ENCODE peak calls at places on chromosomes 4 and X, in six cellular contexts. One of them, this sample, is unnamed. For H3K4me1, the result is how much of the 10 kb centered on the place peaks cover.

GRCh38 chrX:15758140-15758539 is 20.1 kb downstream of the CA5B start:
- DNase-seq in GM23248: no peak
- DNase-seq in H1: no peak
- DNase-seq in K562: no peak
- DNase-seq in OCI-LY7: no peak
- DNase-seq in spleen: no peak
- DNase-seq in this sample: no peak

GRCh38 chr4:108303488-108304177 is 134.9 kb upstream of the LEF1 start:
- DNase-seq in GM23248: no peak
- DNase-seq in H1: no peak
- DNase-seq in K562: no peak
- DNase-seq in OCI-LY7: no peak
- DNase-seq in spleen: no peak
- DNase-seq in this sample: no peak

GRCh38 chr4:77927991-77928925 is 65.6 kb downstream of the MRPL1 start:
- DNase-seq in GM23248: peak
- DNase-seq in H1: no peak
- DNase-seq in K562: no peak
- DNase-seq in OCI-LY7: no peak
- DNase-seq in spleen: no peak
- DNase-seq in this sample: no peak

GRCh38 chr4:168928346-168928745 is 81.7 kb downstream of the CBR4 start:
- DNase-seq in GM23248: no peak
- DNase-seq in H1: no peak
- DNase-seq in K562: no peak
- DNase-seq in OCI-LY7: no peak
- DNase-seq in spleen: no peak
- DNase-seq in this sample: no peak

GRCh38 chrX:82764521-82764920 is 743.6 kb upstream of the POU3F4 start:
- DNase-seq in GM23248: no peak
- DNase-seq in H1: no peak
- DNase-seq in K562: no peak
- DNase-seq in OCI-LY7: no peak
- DNase-seq in spleen: no peak
- DNase-seq in this sample: no peak

GRCh38 chr4:76930721-76931481 is 18.7 kb upstream of the SEPTIN11 start:
- DNase-seq in GM23248: no peak
- DNase-seq in H1: no peak
- DNase-seq in K562: no peak
- DNase-seq in OCI-LY7: no peak
- DNase-seq in spleen: no peak
- DNase-seq in this sample: no peak

GRCh38 chr4:176340871-176341685 is 21.3 kb downstream of the SPCS3 start:
- DNase-seq in GM23248: peak
- DNase-seq in H1: no peak
- DNase-seq in K562: peak
- DNase-seq in OCI-LY7: peak
- DNase-seq in spleen: no peak
- DNase-seq in this sample: no peak

GRCh38 chr4:8730159-8730558 is 137.6 kb downstream of the CPZ start:
- DNase-seq in GM23248: no peak
- DNase-seq in H1: no peak
- DNase-seq in K562: no peak
- DNase-seq in OCI-LY7: no peak
- DNase-seq in spleen: no peak
- DNase-seq in this sample: no peak

GRCh38 chrX:120145295-120145925 is 13.0 kb upstream of the RHOXF2 start:
- DNase-seq in GM23248: no peak
- DNase-seq in H1: no peak
- DNase-seq in K562: no peak
- DNase-seq in OCI-LY7: no peak
- DNase-seq in spleen: no peak
- DNase-seq in this sample: no peak
- H3K27ac ChIP-seq in GM23248: no peak
- H3K27ac ChIP-seq in H1: no peak
- H3K27ac ChIP-seq in K562: peak
- H3K27ac ChIP-seq in OCI-LY7: no peak
- H3K27ac ChIP-seq in spleen: no peak
- H3K27ac ChIP-seq in this sample: no peak

GRCh38 chr4:1079711-1080265 is 33.6 kb downstream of the RNF212 start:
- DNase-seq in GM23248: no peak
- DNase-seq in H1: no peak
- DNase-seq in K562: no peak
- DNase-seq in OCI-LY7: no peak
- DNase-seq in spleen: no peak
- DNase-seq in this sample: no peak
- H3K4me1 ChIP-seq in GM23248: under half
- H3K4me1 ChIP-seq in H1: under half
- H3K4me1 ChIP-seq in K562: under half
- H3K4me1 ChIP-seq in OCI-LY7: under half
- H3K4me1 ChIP-seq in spleen: under half
- H3K4me1 ChIP-seq in this sample: under half

GRCh38 chrX:2609431-2610238 is 81.5 kb upstream of the CD99 start:
- DNase-seq in GM23248: peak
- DNase-seq in H1: no peak
- DNase-seq in K562: no peak
- DNase-seq in OCI-LY7: peak
- DNase-seq in spleen: no peak
- DNase-seq in this sample: no peak

GRCh38 chrX:2608638-2609430 is 82.3 kb upstream of the CD99 start:
- DNase-seq in GM23248: peak
- DNase-seq in H1: peak
- DNase-seq in K562: peak
- DNase-seq in OCI-LY7: peak
- DNase-seq in spleen: peak
- DNase-seq in this sample: peak

GRCh38 chrX:2610246-2611170 is 80.6 kb upstream of the CD99 start:
- DNase-seq in GM23248: peak
- DNase-seq in H1: no peak
- DNase-seq in K562: no peak
- DNase-seq in OCI-LY7: no peak
- DNase-seq in spleen: no peak
- DNase-seq in this sample: no peak

DNA sequence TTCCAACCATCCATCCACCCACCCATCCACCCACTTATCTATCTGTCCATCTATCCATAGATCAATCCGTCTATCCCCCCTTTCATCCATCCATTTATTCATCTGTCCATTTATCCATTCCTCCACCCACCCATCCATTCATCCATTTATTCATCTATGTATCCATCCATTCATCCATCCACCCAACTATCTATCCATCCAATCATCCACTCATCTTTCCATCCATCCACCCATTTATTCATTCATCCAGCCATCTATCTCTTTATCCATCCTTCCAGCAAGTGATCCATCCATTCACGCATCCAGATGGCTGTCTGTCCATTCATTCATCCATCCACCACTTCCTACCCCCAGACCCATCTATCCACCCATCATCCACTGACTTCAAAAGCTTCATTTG is 84.0 kb upstream of the CD99 start:
- DNase-seq in GM23248: no peak
- DNase-seq in H1: no peak
- DNase-seq in K562: no peak
- DNase-seq in OCI-LY7: no peak
- DNase-seq in spleen: no peak
- DNase-seq in this sample: no peak
- H3K27ac ChIP-seq in GM23248: no peak
- H3K27ac ChIP-seq in H1: no peak
- H3K27ac ChIP-seq in K562: no peak
- H3K27ac ChIP-seq in OCI-LY7: no peak
- H3K27ac ChIP-seq in spleen: no peak
- H3K27ac ChIP-seq in this sample: no peak

DNA sequence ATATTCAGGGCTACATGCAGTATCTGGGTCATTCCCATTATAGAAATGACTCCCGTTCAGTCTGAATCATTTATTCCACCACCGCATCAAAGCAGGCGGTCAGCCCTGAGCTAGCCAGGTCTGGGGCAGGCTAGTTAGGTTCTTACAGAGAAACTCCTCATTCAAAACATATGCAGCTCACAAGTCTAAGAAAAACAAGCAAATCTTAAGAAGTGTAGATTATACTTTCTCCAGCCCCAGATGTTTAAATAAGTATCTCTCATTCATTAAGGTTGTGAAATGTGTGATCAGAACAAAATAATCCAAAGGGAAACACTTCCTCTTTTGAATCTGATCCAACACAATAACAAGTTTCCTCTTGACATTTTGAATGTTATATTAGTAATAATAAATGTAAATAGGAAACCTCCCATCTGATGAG is 441.9 kb downstream of the INPP4B start:
- DNase-seq in GM23248: peak
- DNase-seq in H1: no peak
- DNase-seq in K562: no peak
- DNase-seq in OCI-LY7: no peak
- DNase-seq in spleen: no peak
- DNase-seq in this sample: no peak
- H3K4me1 ChIP-seq in GM23248: half or more
- H3K4me1 ChIP-seq in H1: under half
- H3K4me1 ChIP-seq in K562: under half
- H3K4me1 ChIP-seq in OCI-LY7: under half
- H3K4me1 ChIP-seq in spleen: under half
- H3K4me1 ChIP-seq in this sample: half or more

DNA sequence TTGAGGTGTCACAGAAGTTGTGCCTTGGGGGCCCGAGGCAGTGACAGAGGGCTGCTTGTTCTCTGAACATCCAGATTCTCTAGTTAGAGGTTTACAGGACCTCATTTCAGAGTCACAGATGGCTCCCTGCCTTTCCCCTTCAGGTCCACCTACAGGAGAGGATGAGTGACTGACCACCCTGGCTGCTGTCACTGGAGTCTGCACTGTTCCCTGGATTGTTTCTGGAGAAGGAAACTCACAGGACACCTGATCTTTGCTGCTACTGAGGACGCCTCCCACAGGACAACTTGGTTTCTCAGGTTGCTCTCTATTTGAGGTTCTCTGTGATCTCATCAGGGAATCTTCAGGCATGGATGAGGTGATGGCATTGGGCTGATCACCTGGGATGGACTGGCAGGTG is 58.3 kb downstream of the GPRIN3 start:
- DNase-seq in GM23248: no peak
- DNase-seq in H1: no peak
- DNase-seq in K562: no peak
- DNase-seq in OCI-LY7: no peak
- DNase-seq in spleen: no peak
- DNase-seq in this sample: no peak
- H3K27ac ChIP-seq in GM23248: no peak
- H3K27ac ChIP-seq in H1: no peak
- H3K27ac ChIP-seq in K562: no peak
- H3K27ac ChIP-seq in OCI-LY7: no peak
- H3K27ac ChIP-seq in spleen: no peak
- H3K27ac ChIP-seq in this sample: no peak

GRCh38 chrX:40148189-40148438 is 50.4 kb upstream of the BCOR start:
- DNase-seq in GM23248: no peak
- DNase-seq in H1: no peak
- DNase-seq in K562: peak
- DNase-seq in OCI-LY7: no peak
- DNase-seq in spleen: no peak
- DNase-seq in this sample: no peak

GRCh38 chrX:40149286-40150175 is 51.8 kb upstream of the BCOR start:
- DNase-seq in GM23248: no peak
- DNase-seq in H1: no peak
- DNase-seq in K562: no peak
- DNase-seq in OCI-LY7: no peak
- DNase-seq in spleen: no peak
- DNase-seq in this sample: no peak

GRCh38 chrX:40150503-40150902 is 52.7 kb upstream of the BCOR start:
- DNase-seq in GM23248: no peak
- DNase-seq in H1: no peak
- DNase-seq in K562: no peak
- DNase-seq in OCI-LY7: peak
- DNase-seq in spleen: no peak
- DNase-seq in this sample: no peak

GRCh38 chrX:40147399-40148188 is 49.8 kb upstream of the BCOR start:
- DNase-seq in GM23248: no peak
- DNase-seq in H1: no peak
- DNase-seq in K562: no peak
- DNase-seq in OCI-LY7: no peak
- DNase-seq in spleen: no peak
- DNase-seq in this sample: no peak

GRCh38 chrX:40148439-40149285 is 50.9 kb upstream of the BCOR start:
- DNase-seq in GM23248: no peak
- DNase-seq in H1: no peak
- DNase-seq in K562: peak
- DNase-seq in OCI-LY7: peak
- DNase-seq in spleen: peak
- DNase-seq in this sample: no peak
- H3K4me1 ChIP-seq in GM23248: under half
- H3K4me1 ChIP-seq in H1: under half
- H3K4me1 ChIP-seq in K562: under half
- H3K4me1 ChIP-seq in OCI-LY7: half or more
- H3K4me1 ChIP-seq in spleen: half or more
- H3K4me1 ChIP-seq in this sample: under half

GRCh38 chrX:23782863-23783568 is at the start of gene SAT1:
- DNase-seq in GM23248: peak
- DNase-seq in H1: peak
- DNase-seq in K562: peak
- DNase-seq in OCI-LY7: peak
- DNase-seq in spleen: peak
- DNase-seq in this sample: peak
- H3K27ac ChIP-seq in GM23248: peak
- H3K27ac ChIP-seq in H1: no peak
- H3K27ac ChIP-seq in K562: peak
- H3K27ac ChIP-seq in OCI-LY7: peak
- H3K27ac ChIP-seq in spleen: peak
- H3K27ac ChIP-seq in this sample: peak

This sample was measured in CD8-positive, alpha-beta T cell.